ENCODE peak calls at places on chromosomes 1 and 21, in nine cellular contexts. F is fibroblast of the aortic adventitia, W is IMR-90, V is left lung, G is endodermal cell, I is mucosa of descending colon, B is kidney epithelial cell, U is BJ, H is neural crest cell. S is an unnamed sample.
A peak's percentile ranks its signal among the peaks of the same experiment; 100 is the strongest.

GRCh38 chr21:9756677-9757076 is 764.7 kb upstream of the TPTE start:
- DNase-seq in B (no peak), I (no peak), G (no peak), W (no peak), V (no peak), F (no peak), U (no peak), H (no peak), S (no peak)

GRCh38 chr1:107804746-107805145 is 160.2 kb downstream of the VAV3 start:
- DNase-seq in B (no peak), I (no peak), W (no peak), H (no peak), U (no peak), G (no peak), F (no peak), V (no peak), S (no peak)

GRCh38 chr1:3423245-3423829 is 31.1 kb upstream of the ARHGEF16 start:
- DNase-seq in V (no peak), G (no peak), W (no peak), F (no peak), H (no peak), B (no peak), I (peak; percentile 87), U (no peak), S (no peak)

GRCh38 chr1:62433861-62434611 is 2.8 kb upstream of the USP1 start:
- DNase-seq in F (peak; percentile 22), W (no peak), V (no peak), H (no peak), G (no peak), B (no peak), U (no peak), I (no peak), S (no peak)

GRCh38 chr1:41870076-41870562 is 48.6 kb downstream of the HIVEP3 start:
- DNase-seq in B (peak; percentile 63), V (no peak), U (no peak), F (peak; percentile 53), I (no peak), W (peak; percentile 82), G (no peak), H (no peak), S (peak; percentile 44)

GRCh38 chr1:174828264-174828663 is 171.5 kb upstream of the CACYBP start:
- DNase-seq in W (no peak), F (no peak), I (no peak), H (no peak), B (no peak), G (no peak), U (no peak), V (no peak), S (no peak)

GRCh38 chr1:3312894-3313578 is 141.4 kb upstream of the ARHGEF16 start:
- DNase-seq in V (peak; percentile 95), W (peak; percentile 99), H (peak; percentile 44), F (peak; percentile 99), I (peak; percentile 74), U (peak; percentile 94), B (peak; percentile 88), G (peak; percentile 87), S (peak; percentile 83)

GRCh38 chr1:183318433-183318832 is 99.7 kb downstream of the NMNAT2 start:
- DNase-seq in V (peak; percentile 76), B (peak; percentile 72), U (peak; percentile 58), F (peak; percentile 97), W (peak; percentile 95), H (no peak), G (peak; percentile 85), I (peak; percentile 37), S (peak; percentile 5)

GRCh38 chr1:245988393-245989078 is 518.5 kb downstream of the SMYD3 start:
- DNase-seq in W (no peak), G (peak; percentile 47), V (no peak), B (no peak), I (no peak), H (no peak), U (no peak), F (no peak), S (no peak)

GRCh38 chr1:233606813-233607212 is 7.1 kb upstream of the KCNK1 start:
- DNase-seq in W (no peak), U (no peak), V (no peak), H (no peak), G (no peak), I (no peak), F (no peak), B (no peak), S (no peak)

GRCh38 chr21:37292041-37292440 is 24.9 kb upstream of the VPS26C start:
- DNase-seq in F (no peak), H (no peak), B (no peak), W (no peak), I (no peak), U (no peak), V (no peak), G (no peak), S (no peak)

GRCh38 chr1:218996362-218996761 is 177.3 kb upstream of the LYPLAL1 start:
- DNase-seq in F (peak; percentile 7), B (no peak), V (no peak), U (no peak), I (no peak), H (no peak), W (no peak), G (no peak), S (no peak)

GRCh38 chr1:215637041-215637573 is 70.0 kb downstream of the KCTD3 start:
- DNase-seq in H (no peak), W (peak; percentile 94), V (no peak), B (no peak), I (peak; percentile 35), U (no peak), G (no peak), F (peak; percentile 94), S (no peak)

GRCh38 chr1:104878203-104878911 is 1128.7 kb downstream of the AMY1C start:
- DNase-seq in G (peak; percentile 86), B (no peak), F (no peak), U (no peak), V (no peak), H (no peak), W (no peak), I (no peak), S (no peak)

GRCh38 chr1:59146651-59147358 is 150.1 kb upstream of the FGGY start:
- DNase-seq in H (peak; percentile 37), B (no peak), G (peak; percentile 85), U (no peak), F (peak; percentile 68), I (peak; percentile 76), W (peak; percentile 28), V (peak; percentile 86), S (peak; percentile 63)

GRCh38 chr1:110336300-110337039 is 2.7 kb upstream of the RBM15 start:
- DNase-seq in W (no peak), F (peak; percentile 43), V (no peak), I (no peak), B (no peak), U (peak; percentile 26), H (no peak), G (no peak), S (no peak)

GRCh38 chr1:246284021-246284420 is 223.1 kb downstream of the SMYD3 start:
- DNase-seq in W (peak; percentile 70), V (no peak), B (no peak), U (peak; percentile 37), H (no peak), G (peak; percentile 59), F (no peak), I (no peak), S (no peak)

GRCh38 chr1:43327549-43328292 is 9.9 kb upstream of the MPL start:
- DNase-seq in H (no peak), W (peak; percentile 22), B (no peak), I (no peak), V (no peak), F (peak; percentile 23), U (no peak), G (no peak), S (no peak)
- TF ChIP-seq CTCF in H (no peak), W (no peak), B (no peak), I (no peak), V (no peak), F (no peak), U (no peak), G (no peak), S (no peak)

DNA sequence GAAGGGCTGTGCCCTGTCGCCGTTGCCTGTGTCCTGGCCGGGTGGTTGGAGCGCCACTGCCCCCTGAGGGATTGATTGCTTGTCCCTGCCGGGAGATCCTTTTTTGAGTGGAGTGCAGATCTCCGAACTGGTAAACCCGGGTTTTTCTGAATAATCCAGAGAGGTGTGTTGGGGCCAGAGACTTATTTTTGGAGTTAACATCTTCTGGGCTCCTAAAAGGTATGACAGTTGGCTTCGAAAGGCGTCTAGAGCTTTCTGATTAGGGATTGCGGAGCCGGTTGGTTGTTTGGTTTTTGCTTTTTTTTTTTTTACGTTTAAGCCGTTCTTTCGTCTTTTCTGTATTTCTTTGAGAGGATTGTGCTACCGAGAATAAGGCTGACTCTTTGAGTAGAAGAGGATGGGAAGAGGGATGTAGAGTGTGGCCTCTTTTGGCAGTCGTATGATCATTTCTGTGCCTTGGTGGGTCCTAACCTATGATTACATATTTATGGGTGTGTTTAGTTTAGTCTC is 756 bp downstream of the RLF start:
- DNase-seq in G (no peak), B (no peak), V (no peak), I (no peak), F (peak; percentile 7), H (no peak), U (no peak), W (peak; percentile 4), S (no peak)
- TF ChIP-seq CTCF in G (no peak), B (peak; percentile 6), V (no peak), I (no peak), F (no peak), H (peak; percentile 10), U (peak; percentile 31), W (no peak), S (no peak)

DNA sequence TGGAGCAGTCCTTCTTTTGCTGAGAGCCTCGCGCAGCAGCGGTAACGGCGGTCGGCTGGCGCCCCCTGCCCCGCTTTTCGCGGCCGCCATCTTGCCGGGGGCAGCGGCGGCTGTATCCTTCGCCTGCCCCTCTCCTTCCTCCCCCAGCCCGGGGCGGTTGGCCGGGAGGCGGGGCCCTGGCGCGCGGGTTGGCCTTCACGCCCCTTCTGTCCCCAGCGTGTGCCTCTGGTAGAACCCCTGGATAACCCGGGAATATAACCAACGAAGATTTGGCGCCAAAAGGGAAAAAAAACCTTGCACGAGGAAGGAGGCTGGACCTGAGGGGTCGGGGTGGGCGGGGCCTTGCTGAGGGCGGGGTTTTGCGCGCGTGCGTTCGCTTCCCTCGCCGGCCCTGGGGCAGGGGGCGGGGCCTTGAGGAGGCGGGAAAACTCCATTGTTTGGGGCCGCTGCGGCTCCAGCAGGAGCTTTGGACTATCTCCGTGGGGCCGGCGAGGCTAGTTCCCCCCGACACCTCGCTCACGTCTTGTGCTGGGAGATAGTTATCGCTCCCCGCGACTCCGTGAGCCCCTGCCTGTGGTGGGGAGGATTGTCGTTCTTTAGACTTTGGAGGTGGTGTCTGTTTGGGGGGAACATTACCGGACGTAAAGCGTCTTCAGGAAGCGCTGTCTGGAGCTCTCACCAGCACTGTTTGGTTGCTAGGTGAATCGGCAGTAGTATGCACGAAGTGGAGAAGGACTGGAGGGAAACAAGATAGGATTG is 689 bp downstream of the NASP start:
- DNase-seq in B (no peak), I (peak; percentile 92), U (peak; percentile 44), H (peak; percentile 92), G (peak; percentile 97), V (peak; percentile 95), F (peak; percentile 81), W (peak; percentile 83), S (peak; percentile 92)
- TF ChIP-seq CTCF in B (no peak), I (no peak), U (peak; percentile 20), H (no peak), G (peak; percentile 47), V (no peak), F (peak; percentile 7), W (peak; percentile 14), S (no peak)

DNA sequence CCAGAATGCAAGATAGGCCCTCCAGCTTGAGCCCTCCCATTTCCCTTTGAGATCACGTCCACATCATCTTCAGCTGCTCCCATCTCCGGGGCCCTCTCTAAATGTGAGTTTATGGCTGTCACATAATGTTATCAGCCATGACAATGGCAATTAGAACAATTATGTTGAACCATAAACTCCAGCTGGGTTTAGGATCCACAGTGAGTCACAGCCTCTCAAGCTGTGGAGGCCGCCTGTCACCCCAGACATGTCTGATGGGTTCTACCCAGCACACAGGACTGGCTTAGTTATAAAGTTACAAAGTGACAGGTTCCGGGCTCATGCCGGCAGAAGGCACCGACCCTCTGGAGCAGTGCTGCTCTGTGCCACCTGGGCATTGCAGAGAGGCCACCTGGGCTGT is 597.3 kb downstream of the PTPRU start:
- DNase-seq in H (no peak), V (no peak), U (no peak), I (no peak), W (no peak), F (no peak), G (no peak), B (no peak), S (no peak)
- TF ChIP-seq CTCF in H (no peak), V (no peak), U (no peak), I (no peak), W (no peak), F (no peak), G (no peak), B (no peak), S (no peak)